ENCODE peak calls at places on chromosomes 13 and 19, in six cellular contexts. One of them, this sample, is unnamed.
A peak's percentile ranks its signal among the peaks of the same experiment; 100 is the strongest.

GRCh38 chr13:76890036-76890435 is 3.8 kb upstream of the KCTD12 start:
- DNase-seq in nephron progenitor cell: no peak
- DNase-seq in left cardiac atrium: no peak
- DNase-seq in NCI-H1105: no peak
- DNase-seq in activated CD4-positive, alpha-beta memory T cell treated with anti-CD3 and anti-CD28 coated beads, Interleukin-2, amount 10 ng/mL, durations not matched to agents 7 days and 5 days: no peak
- DNase-seq in activated CD8-positive, alpha-beta memory T cell treated with anti-CD3 and anti-CD28 coated beads for 4 hours: no peak
- DNase-seq in this sample: no peak

GRCh38 chr13:109773786-109774185 is 12.6 kb downstream of the IRS2 start:
- DNase-seq in left cardiac atrium: no peak
- DNase-seq in nephron progenitor cell: no peak
- DNase-seq in activated CD4-positive, alpha-beta memory T cell treated with anti-CD3 and anti-CD28 coated beads, Interleukin-2, amount 10 ng/mL, durations not matched to agents 7 days and 5 days: no peak
- DNase-seq in activated CD8-positive, alpha-beta memory T cell treated with anti-CD3 and anti-CD28 coated beads for 4 hours: no peak
- DNase-seq in NCI-H1105: no peak
- DNase-seq in this sample: no peak

GRCh38 chr19:22354665-22355064 is 67.5 kb downstream of the ZNF98 start:
- DNase-seq in nephron progenitor cell: no peak
- DNase-seq in NCI-H1105: no peak
- DNase-seq in activated CD8-positive, alpha-beta memory T cell treated with anti-CD3 and anti-CD28 coated beads for 4 hours: no peak
- DNase-seq in activated CD4-positive, alpha-beta memory T cell treated with anti-CD3 and anti-CD28 coated beads, Interleukin-2, amount 10 ng/mL, durations not matched to agents 7 days and 5 days: no peak
- DNase-seq in left cardiac atrium: no peak
- DNase-seq in this sample: no peak

GRCh38 chr13:25225970-25226369 is 53.9 kb upstream of the AMER2 start:
- DNase-seq in activated CD4-positive, alpha-beta memory T cell treated with anti-CD3 and anti-CD28 coated beads, Interleukin-2, amount 10 ng/mL, durations not matched to agents 7 days and 5 days: no peak
- DNase-seq in NCI-H1105: no peak
- DNase-seq in left cardiac atrium: no peak
- DNase-seq in nephron progenitor cell: no peak
- DNase-seq in activated CD8-positive, alpha-beta memory T cell treated with anti-CD3 and anti-CD28 coated beads for 4 hours: no peak
- DNase-seq in this sample: no peak

GRCh38 chr19:1026189-1027019 is at the start of gene CNN2:
- DNase-seq in activated CD8-positive, alpha-beta memory T cell treated with anti-CD3 and anti-CD28 coated beads for 4 hours: peak; percentile 42
- DNase-seq in activated CD4-positive, alpha-beta memory T cell treated with anti-CD3 and anti-CD28 coated beads, Interleukin-2, amount 10 ng/mL, durations not matched to agents 7 days and 5 days: peak; percentile 78
- DNase-seq in nephron progenitor cell: peak; percentile 88
- DNase-seq in left cardiac atrium: peak; percentile 87
- DNase-seq in NCI-H1105: no peak
- DNase-seq in this sample: no peak

GRCh38 chr13:31045621-31046081 is 113.2 kb downstream of the TEX26 start:
- DNase-seq in nephron progenitor cell: no peak
- DNase-seq in activated CD4-positive, alpha-beta memory T cell treated with anti-CD3 and anti-CD28 coated beads, Interleukin-2, amount 10 ng/mL, durations not matched to agents 7 days and 5 days: peak; percentile 85
- DNase-seq in left cardiac atrium: peak; percentile 73
- DNase-seq in NCI-H1105: no peak
- DNase-seq in activated CD8-positive, alpha-beta memory T cell treated with anti-CD3 and anti-CD28 coated beads for 4 hours: peak; percentile 76
- DNase-seq in this sample: no peak

GRCh38 chr19:51179297-51179696 is 37.2 kb downstream of the SIGLEC7 start:
- DNase-seq in NCI-H1105: no peak
- DNase-seq in nephron progenitor cell: no peak
- DNase-seq in activated CD8-positive, alpha-beta memory T cell treated with anti-CD3 and anti-CD28 coated beads for 4 hours: no peak
- DNase-seq in activated CD4-positive, alpha-beta memory T cell treated with anti-CD3 and anti-CD28 coated beads, Interleukin-2, amount 10 ng/mL, durations not matched to agents 7 days and 5 days: no peak
- DNase-seq in left cardiac atrium: no peak
- DNase-seq in this sample: no peak

GRCh38 chr19:36028313-36029041 is 4.2 kb downstream of the CLIP3 start:
- DNase-seq in activated CD8-positive, alpha-beta memory T cell treated with anti-CD3 and anti-CD28 coated beads for 4 hours: no peak
- DNase-seq in nephron progenitor cell: no peak
- DNase-seq in NCI-H1105: no peak
- DNase-seq in activated CD4-positive, alpha-beta memory T cell treated with anti-CD3 and anti-CD28 coated beads, Interleukin-2, amount 10 ng/mL, durations not matched to agents 7 days and 5 days: no peak
- DNase-seq in left cardiac atrium: no peak
- DNase-seq in this sample: no peak

GRCh38 chr19:12656899-12657571 is 9.5 kb downstream of the MAN2B1 start:
- DNase-seq in nephron progenitor cell: no peak
- DNase-seq in activated CD8-positive, alpha-beta memory T cell treated with anti-CD3 and anti-CD28 coated beads for 4 hours: no peak
- DNase-seq in NCI-H1105: no peak
- DNase-seq in activated CD4-positive, alpha-beta memory T cell treated with anti-CD3 and anti-CD28 coated beads, Interleukin-2, amount 10 ng/mL, durations not matched to agents 7 days and 5 days: no peak
- DNase-seq in left cardiac atrium: no peak
- DNase-seq in this sample: no peak

GRCh38 chr19:28065026-28065425 is 1147.9 kb downstream of the UQCRFS1 start:
- DNase-seq in nephron progenitor cell: no peak
- DNase-seq in left cardiac atrium: no peak
- DNase-seq in NCI-H1105: no peak
- DNase-seq in activated CD8-positive, alpha-beta memory T cell treated with anti-CD3 and anti-CD28 coated beads for 4 hours: no peak
- DNase-seq in activated CD4-positive, alpha-beta memory T cell treated with anti-CD3 and anti-CD28 coated beads, Interleukin-2, amount 10 ng/mL, durations not matched to agents 7 days and 5 days: no peak
- DNase-seq in this sample: no peak

GRCh38 chr19:39304701-39305571 is 8.7 kb downstream of the IFNL1 start:
- DNase-seq in nephron progenitor cell: no peak
- DNase-seq in activated CD8-positive, alpha-beta memory T cell treated with anti-CD3 and anti-CD28 coated beads for 4 hours: no peak
- DNase-seq in activated CD4-positive, alpha-beta memory T cell treated with anti-CD3 and anti-CD28 coated beads, Interleukin-2, amount 10 ng/mL, durations not matched to agents 7 days and 5 days: no peak
- DNase-seq in NCI-H1105: no peak
- DNase-seq in left cardiac atrium: no peak
- DNase-seq in this sample: no peak

GRCh38 chr19:23980805-23981204 is 66.1 kb downstream of the ZNF726 start:
- DNase-seq in activated CD4-positive, alpha-beta memory T cell treated with anti-CD3 and anti-CD28 coated beads, Interleukin-2, amount 10 ng/mL, durations not matched to agents 7 days and 5 days: no peak
- DNase-seq in nephron progenitor cell: no peak
- DNase-seq in NCI-H1105: no peak
- DNase-seq in activated CD8-positive, alpha-beta memory T cell treated with anti-CD3 and anti-CD28 coated beads for 4 hours: no peak
- DNase-seq in left cardiac atrium: no peak
- DNase-seq in this sample: no peak

GRCh38 chr19:1525343-1525742 is 1.5 kb downstream of the PLK5 start:
- DNase-seq in nephron progenitor cell: no peak
- DNase-seq in NCI-H1105: no peak
- DNase-seq in left cardiac atrium: no peak
- DNase-seq in activated CD8-positive, alpha-beta memory T cell treated with anti-CD3 and anti-CD28 coated beads for 4 hours: no peak
- DNase-seq in activated CD4-positive, alpha-beta memory T cell treated with anti-CD3 and anti-CD28 coated beads, Interleukin-2, amount 10 ng/mL, durations not matched to agents 7 days and 5 days: no peak
- DNase-seq in this sample: no peak

GRCh38 chr13:54637377-54637776 is 1608.8 kb downstream of the OLFM4 start:
- DNase-seq in activated CD8-positive, alpha-beta memory T cell treated with anti-CD3 and anti-CD28 coated beads for 4 hours: no peak
- DNase-seq in nephron progenitor cell: no peak
- DNase-seq in left cardiac atrium: no peak
- DNase-seq in activated CD4-positive, alpha-beta memory T cell treated with anti-CD3 and anti-CD28 coated beads, Interleukin-2, amount 10 ng/mL, durations not matched to agents 7 days and 5 days: no peak
- DNase-seq in NCI-H1105: no peak
- DNase-seq in this sample: no peak

GRCh38 chr19:8352134-8352827 is 9.2 kb upstream of the KANK3 start:
- DNase-seq in nephron progenitor cell: no peak
- DNase-seq in activated CD4-positive, alpha-beta memory T cell treated with anti-CD3 and anti-CD28 coated beads, Interleukin-2, amount 10 ng/mL, durations not matched to agents 7 days and 5 days: no peak
- DNase-seq in activated CD8-positive, alpha-beta memory T cell treated with anti-CD3 and anti-CD28 coated beads for 4 hours: no peak
- DNase-seq in NCI-H1105: no peak
- DNase-seq in left cardiac atrium: no peak
- DNase-seq in this sample: no peak

GRCh38 chr13:95356916-95357315 is 55.7 kb upstream of the ABCC4 start:
- DNase-seq in left cardiac atrium: no peak
- DNase-seq in nephron progenitor cell: no peak
- DNase-seq in activated CD8-positive, alpha-beta memory T cell treated with anti-CD3 and anti-CD28 coated beads for 4 hours: no peak
- DNase-seq in NCI-H1105: no peak
- DNase-seq in activated CD4-positive, alpha-beta memory T cell treated with anti-CD3 and anti-CD28 coated beads, Interleukin-2, amount 10 ng/mL, durations not matched to agents 7 days and 5 days: no peak
- DNase-seq in this sample: no peak

GRCh38 chr19:40702337-40703012 is 12.0 kb upstream of the NUMBL start:
- DNase-seq in left cardiac atrium: no peak
- DNase-seq in activated CD4-positive, alpha-beta memory T cell treated with anti-CD3 and anti-CD28 coated beads, Interleukin-2, amount 10 ng/mL, durations not matched to agents 7 days and 5 days: no peak
- DNase-seq in nephron progenitor cell: peak; percentile 72
- DNase-seq in activated CD8-positive, alpha-beta memory T cell treated with anti-CD3 and anti-CD28 coated beads for 4 hours: no peak
- DNase-seq in NCI-H1105: no peak
- DNase-seq in this sample: peak; percentile 86

GRCh38 chr19:51660975-51661600 is 14.5 kb upstream of the SIGLEC14 start:
- DNase-seq in activated CD8-positive, alpha-beta memory T cell treated with anti-CD3 and anti-CD28 coated beads for 4 hours: peak; percentile 21
- DNase-seq in nephron progenitor cell: peak; percentile 85
- DNase-seq in left cardiac atrium: peak; percentile 78
- DNase-seq in activated CD4-positive, alpha-beta memory T cell treated with anti-CD3 and anti-CD28 coated beads, Interleukin-2, amount 10 ng/mL, durations not matched to agents 7 days and 5 days: peak; percentile 66
- DNase-seq in NCI-H1105: peak; percentile 47
- DNase-seq in this sample: peak; percentile 17

GRCh38 chr13:75685239-75685697 is 49.1 kb downstream of the LMO7 start:
- DNase-seq in activated CD8-positive, alpha-beta memory T cell treated with anti-CD3 and anti-CD28 coated beads for 4 hours: no peak
- DNase-seq in nephron progenitor cell: no peak
- DNase-seq in activated CD4-positive, alpha-beta memory T cell treated with anti-CD3 and anti-CD28 coated beads, Interleukin-2, amount 10 ng/mL, durations not matched to agents 7 days and 5 days: no peak
- DNase-seq in left cardiac atrium: no peak
- DNase-seq in NCI-H1105: no peak
- DNase-seq in this sample: no peak

GRCh38 chr13:94997126-94997525 is 284.8 kb upstream of the SOX21 start:
- DNase-seq in nephron progenitor cell: no peak
- DNase-seq in left cardiac atrium: no peak
- DNase-seq in activated CD4-positive, alpha-beta memory T cell treated with anti-CD3 and anti-CD28 coated beads, Interleukin-2, amount 10 ng/mL, durations not matched to agents 7 days and 5 days: no peak
- DNase-seq in NCI-H1105: no peak
- DNase-seq in activated CD8-positive, alpha-beta memory T cell treated with anti-CD3 and anti-CD28 coated beads for 4 hours: no peak
- DNase-seq in this sample: no peak

GRCh38 chr19:17074628-17075034 is 621 bp downstream of the HAUS8 start:
- DNase-seq in nephron progenitor cell: no peak
- DNase-seq in NCI-H1105: no peak
- DNase-seq in left cardiac atrium: no peak
- DNase-seq in activated CD8-positive, alpha-beta memory T cell treated with anti-CD3 and anti-CD28 coated beads for 4 hours: no peak
- DNase-seq in activated CD4-positive, alpha-beta memory T cell treated with anti-CD3 and anti-CD28 coated beads, Interleukin-2, amount 10 ng/mL, durations not matched to agents 7 days and 5 days: peak; percentile 20
- DNase-seq in this sample: no peak

GRCh38 chr13:66114127-66114526 is 1116.0 kb downstream of the PCDH9 start:
- DNase-seq in left cardiac atrium: no peak
- DNase-seq in activated CD8-positive, alpha-beta memory T cell treated with anti-CD3 and anti-CD28 coated beads for 4 hours: no peak
- DNase-seq in activated CD4-positive, alpha-beta memory T cell treated with anti-CD3 and anti-CD28 coated beads, Interleukin-2, amount 10 ng/mL, durations not matched to agents 7 days and 5 days: no peak
- DNase-seq in NCI-H1105: no peak
- DNase-seq in nephron progenitor cell: no peak
- DNase-seq in this sample: no peak

GRCh38 chr13:47545206-47545605 is 455.9 kb downstream of the SUCLA2 start:
- DNase-seq in left cardiac atrium: no peak
- DNase-seq in activated CD4-positive, alpha-beta memory T cell treated with anti-CD3 and anti-CD28 coated beads, Interleukin-2, amount 10 ng/mL, durations not matched to agents 7 days and 5 days: no peak
- DNase-seq in NCI-H1105: no peak
- DNase-seq in activated CD8-positive, alpha-beta memory T cell treated with anti-CD3 and anti-CD28 coated beads for 4 hours: no peak
- DNase-seq in nephron progenitor cell: no peak
- DNase-seq in this sample: no peak

GRCh38 chr19:12711187-12711586 is 12.5 kb downstream of the TNPO2 start:
- DNase-seq in activated CD8-positive, alpha-beta memory T cell treated with anti-CD3 and anti-CD28 coated beads for 4 hours: no peak
- DNase-seq in activated CD4-positive, alpha-beta memory T cell treated with anti-CD3 and anti-CD28 coated beads, Interleukin-2, amount 10 ng/mL, durations not matched to agents 7 days and 5 days: no peak
- DNase-seq in NCI-H1105: no peak
- DNase-seq in nephron progenitor cell: no peak
- DNase-seq in left cardiac atrium: no peak
- DNase-seq in this sample: no peak

GRCh38 chr19:17073869-17074627 is 1.2 kb downstream of the HAUS8 start:
- DNase-seq in activated CD8-positive, alpha-beta memory T cell treated with anti-CD3 and anti-CD28 coated beads for 4 hours: no peak
- DNase-seq in activated CD4-positive, alpha-beta memory T cell treated with anti-CD3 and anti-CD28 coated beads, Interleukin-2, amount 10 ng/mL, durations not matched to agents 7 days and 5 days: peak; percentile 19
- DNase-seq in NCI-H1105: peak; percentile 26
- DNase-seq in nephron progenitor cell: no peak
- DNase-seq in left cardiac atrium: no peak
- DNase-seq in this sample: no peak

GRCh38 chr19:53957448-53958167 is 5.1 kb upstream of the CACNG8 start:
- DNase-seq in NCI-H1105: no peak
- DNase-seq in activated CD4-positive, alpha-beta memory T cell treated with anti-CD3 and anti-CD28 coated beads, Interleukin-2, amount 10 ng/mL, durations not matched to agents 7 days and 5 days: no peak
- DNase-seq in nephron progenitor cell: no peak
- DNase-seq in left cardiac atrium: no peak
- DNase-seq in activated CD8-positive, alpha-beta memory T cell treated with anti-CD3 and anti-CD28 coated beads for 4 hours: no peak
- DNase-seq in this sample: no peak

GRCh38 chr13:59447846-59448620 is 715.7 kb downstream of the DIAPH3 start:
- DNase-seq in activated CD8-positive, alpha-beta memory T cell treated with anti-CD3 and anti-CD28 coated beads for 4 hours: no peak
- DNase-seq in activated CD4-positive, alpha-beta memory T cell treated with anti-CD3 and anti-CD28 coated beads, Interleukin-2, amount 10 ng/mL, durations not matched to agents 7 days and 5 days: no peak
- DNase-seq in left cardiac atrium: no peak
- DNase-seq in nephron progenitor cell: no peak
- DNase-seq in NCI-H1105: no peak
- DNase-seq in this sample: no peak

This sample was measured in NCI-H1694 treated with DMSO at 0.1 percent for 48 hours.